ENCODE peak calls at places on chromosome 16, in seven cellular contexts. I, E, F, Z, S, O and Q are unnamed samples.

GRCh38 chr16:252366-253337 is 18.0 kb downstream of the FAM234A start:
- DNase-seq in I (no peak), Z (no peak), F (peak), E (no peak), O (no peak), S (no peak), Q (peak)

GRCh38 chr16:48353565-48354163 is 31.5 kb downstream of the SIAH1 start:
- DNase-seq in E (peak), Z (peak), I (peak), S (no peak), O (peak), F (peak), Q (peak)

GRCh38 chr16:48323783-48324775 is 61.1 kb downstream of the SIAH1 start:
- DNase-seq in F (no peak), E (no peak), Z (no peak), O (peak), I (peak), S (no peak), Q (no peak)

GRCh38 chr16:73663720-73664119 is 615.8 kb upstream of the ZFHX3 start:
- DNase-seq in E (no peak), I (no peak), Z (no peak), S (no peak), O (no peak), F (no peak), Q (no peak)

GRCh38 chr16:51701025-51701424 is 550.0 kb upstream of the SALL1 start:
- DNase-seq in O (no peak), I (no peak), Z (no peak), F (no peak), E (no peak), S (no peak), Q (no peak)

GRCh38 chr16:57472665-57473060 is 10.2 kb downstream of the POLR2C start:
- DNase-seq in S (no peak), F (no peak), Z (no peak), I (no peak), O (no peak), E (no peak), Q (no peak)

GRCh38 chr16:81692571-81692970 is 86.5 kb upstream of the PLCG2 start:
- DNase-seq in S (no peak), O (no peak), F (no peak), E (no peak), Z (no peak), I (no peak), Q (no peak)

GRCh38 chr16:81697321-81697885 is 81.7 kb upstream of the PLCG2 start:
- DNase-seq in S (peak), F (peak), I (peak), E (peak), O (peak), Z (peak), Q (peak)

GRCh38 chr16:82699711-82700495 is 73.1 kb downstream of the CDH13 start:
- DNase-seq in E (no peak), F (peak), Z (peak), I (peak), S (no peak), O (peak), Q (no peak)

GRCh38 chr16:48558269-48558915 is 51.6 kb downstream of the N4BP1 start:
- DNase-seq in S (no peak), Z (no peak), I (peak), E (no peak), O (peak), F (peak), Q (no peak)

GRCh38 chr16:20372696-20373095 is 20.2 kb upstream of the UMOD start:
- DNase-seq in F (no peak), O (no peak), Z (no peak), I (no peak), S (no peak), E (no peak), Q (no peak)

GRCh38 chr16:648071-648785 is 937 bp upstream of the WDR90 start:
- DNase-seq in Z (peak), F (peak), O (peak), I (no peak), E (no peak), S (no peak), Q (peak)

GRCh38 chr16:53817117-53817516 is 113.2 kb downstream of the FTO start:
- DNase-seq in S (no peak), I (peak), O (peak), F (peak), Z (peak), E (peak), Q (no peak)

GRCh38 chr16:84324439-84325262 is 30.0 kb downstream of the WFDC1 start:
- DNase-seq in S (no peak), F (no peak), E (no peak), I (no peak), Z (no peak), O (no peak), Q (no peak)

GRCh38 chr16:68885321-68885720 is 42.0 kb downstream of the TANGO6 start:
- DNase-seq in F (no peak), O (no peak), S (no peak), E (no peak), I (no peak), Z (no peak), Q (no peak)

GRCh38 chr16:77835111-77835510 is 46.7 kb downstream of the VAT1L start:
- DNase-seq in Z (no peak), O (no peak), E (no peak), F (no peak), I (no peak), S (no peak), Q (no peak)

GRCh38 chr16:7513429-7513828 is 180.8 kb downstream of the RBFOX1 start:
- DNase-seq in I (no peak), S (no peak), F (no peak), O (no peak), E (no peak), Z (no peak), Q (no peak)

GRCh38 chr16:56950881-56951771 is 10.6 kb upstream of the CETP start:
- DNase-seq in O (peak), S (peak), Z (peak), I (peak), E (peak), F (peak), Q (peak)

GRCh38 chr16:84369938-84370627 is 1.7 kb downstream of the ATP2C2 start:
- DNase-seq in O (no peak), I (no peak), E (no peak), S (no peak), Z (no peak), F (no peak), Q (no peak)

GRCh38 chr16:20026673-20027072 is 47.0 kb downstream of the GPR139 start:
- DNase-seq in O (no peak), S (no peak), E (no peak), F (no peak), I (no peak), Z (no peak), Q (no peak)

DNA sequence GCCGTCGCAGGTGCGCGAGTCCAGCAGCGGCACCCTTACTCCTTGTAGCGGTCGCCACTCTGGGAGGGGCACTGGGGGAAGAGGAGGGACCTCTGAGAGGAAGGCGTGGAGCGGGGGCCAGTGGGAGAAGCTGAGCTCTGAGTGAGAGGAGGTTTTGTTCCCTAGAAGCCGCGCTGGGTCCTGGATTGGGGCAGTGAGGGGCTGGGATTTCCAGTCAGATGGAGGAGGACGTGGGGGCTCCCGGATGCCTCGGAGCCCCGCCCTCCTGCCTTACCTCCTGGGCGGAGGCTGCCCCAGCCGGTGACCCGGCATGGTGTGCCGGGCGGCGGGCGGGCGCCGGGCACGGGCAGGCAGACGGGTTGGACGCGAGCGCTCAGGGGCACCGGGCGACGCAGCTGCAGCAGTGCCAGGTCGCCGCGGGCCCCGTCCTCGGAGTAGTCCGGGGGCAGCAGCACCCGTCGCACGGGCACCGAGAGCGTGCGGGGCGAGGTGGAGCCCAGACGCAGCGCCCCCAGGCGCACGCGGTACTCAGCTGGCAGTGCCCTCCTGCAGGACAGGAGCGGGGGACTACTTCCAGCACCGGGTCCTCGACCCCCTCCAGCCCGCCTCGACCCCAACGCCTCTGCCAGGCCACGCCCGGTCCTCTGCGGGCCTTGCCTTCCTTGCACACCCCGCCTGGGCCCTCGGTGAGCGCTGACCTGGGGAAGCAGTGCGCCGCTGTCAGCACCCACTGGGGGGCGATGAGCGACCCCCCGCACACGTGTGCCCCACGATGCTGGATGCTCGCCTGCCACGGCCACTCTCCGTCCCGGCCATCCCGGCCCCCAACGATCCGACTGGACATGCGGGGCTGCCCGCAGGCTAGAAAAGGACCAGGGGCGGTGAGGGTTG is 2.0 kb downstream of the PRSS33 start:
- DNase-seq in Z (no peak), E (no peak), F (no peak), S (no peak), I (no peak), O (no peak), Q (no peak)
- TF ChIP-seq CTCF in Z (no peak), E (no peak), F (no peak), S (no peak), I (peak), O (no peak), Q (no peak)

GRCh38 chr16:5193877-5194276 is 96.3 kb upstream of the EEF2KMT start:
- DNase-seq in S (no peak), Z (no peak), I (no peak), E (no peak), F (no peak), O (no peak), Q (no peak)
- TF ChIP-seq CTCF in S (no peak), Z (no peak), I (no peak), E (no peak), F (no peak), O (no peak), Q (no peak)

GRCh38 chr16:8634991-8635736 is 13.7 kb downstream of the METTL22 start:
- DNase-seq in S (no peak), E (peak), Z (peak), F (peak), O (peak), I (peak), Q (no peak)
- TF ChIP-seq CTCF in S (peak), E (peak), Z (peak), F (peak), O (peak), I (peak), Q (no peak)

GRCh38 chr16:88759245-88759975 is 25.6 kb downstream of the PIEZO1 start:
- DNase-seq in I (no peak), F (peak), Z (peak), O (no peak), S (no peak), E (no peak), Q (no peak)
- TF ChIP-seq CTCF in I (no peak), F (no peak), Z (no peak), O (no peak), S (no peak), E (no peak), Q (no peak)

DNA sequence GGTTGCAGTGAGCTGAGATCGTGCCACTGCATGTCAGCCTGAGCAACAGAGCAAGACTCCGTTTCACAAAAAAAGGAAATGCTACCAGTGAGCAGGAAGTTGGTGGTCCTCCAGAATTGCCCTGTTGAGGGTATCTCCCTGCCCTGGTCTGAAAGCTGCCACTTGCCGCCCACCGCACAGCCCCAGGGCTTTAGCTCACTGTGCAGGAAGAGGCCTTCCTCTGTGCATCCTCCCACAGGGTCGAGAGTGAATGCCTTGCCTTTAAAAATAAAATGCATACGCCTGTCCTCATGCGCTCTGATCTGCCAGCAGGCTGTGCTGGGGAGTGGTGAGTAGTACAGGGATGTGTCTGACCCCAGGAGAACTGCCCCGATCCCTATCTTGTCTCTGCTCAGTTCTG is 587.5 kb downstream of the MAF start:
- DNase-seq in S (no peak), F (no peak), E (no peak), I (no peak), Z (no peak), O (no peak), Q (no peak)
- TF ChIP-seq CTCF in S (no peak), F (no peak), E (no peak), I (no peak), Z (no peak), O (no peak), Q (no peak)

GRCh38 chr16:54954220-54954619 is 23.6 kb downstream of the IRX5 start:
- DNase-seq in F (peak), O (no peak), Z (no peak), S (no peak), E (no peak), I (no peak), Q (no peak)

GRCh38 chr16:54952195-54952594 is 21.5 kb downstream of the IRX5 start:
- DNase-seq in I (no peak), E (no peak), Z (no peak), F (no peak), O (no peak), S (no peak), Q (no peak)

GRCh38 chr16:54962045-54962444 is 31.4 kb downstream of the IRX5 start:
- DNase-seq in O (no peak), I (no peak), S (no peak), F (no peak), E (no peak), Z (no peak), Q (no peak)

GRCh38 chr16:54955757-54956156 is 25.1 kb downstream of the IRX5 start:
- DNase-seq in I (no peak), S (no peak), Z (no peak), O (no peak), F (no peak), E (no peak), Q (no peak)

DNA sequence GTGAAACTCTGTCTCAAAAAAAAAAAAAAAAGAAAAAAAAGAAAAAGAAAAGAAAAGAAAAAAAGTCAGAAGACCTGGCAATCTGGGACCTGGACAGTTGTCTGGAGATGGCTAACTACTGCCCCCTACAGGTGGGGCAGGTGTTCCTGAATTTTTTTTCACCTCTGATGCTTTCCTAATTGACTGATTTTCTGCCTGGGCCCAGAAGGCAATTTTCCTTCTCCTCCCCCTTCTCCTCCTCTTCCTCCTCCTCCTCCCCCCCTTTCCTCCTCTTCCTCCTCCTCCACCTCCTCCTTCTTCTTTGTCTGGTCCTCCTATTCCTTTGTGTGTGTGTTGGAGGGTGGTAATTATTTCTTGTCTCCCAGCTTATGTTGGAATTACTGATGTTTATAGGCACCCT is 26.7 kb downstream of the IRX5 start:
- DNase-seq in S (no peak), I (no peak), F (peak), Z (peak), O (peak), E (peak), Q (no peak)
- TF ChIP-seq CTCF in S (peak), I (peak), F (peak), Z (peak), O (no peak), E (peak), Q (peak)

DNA sequence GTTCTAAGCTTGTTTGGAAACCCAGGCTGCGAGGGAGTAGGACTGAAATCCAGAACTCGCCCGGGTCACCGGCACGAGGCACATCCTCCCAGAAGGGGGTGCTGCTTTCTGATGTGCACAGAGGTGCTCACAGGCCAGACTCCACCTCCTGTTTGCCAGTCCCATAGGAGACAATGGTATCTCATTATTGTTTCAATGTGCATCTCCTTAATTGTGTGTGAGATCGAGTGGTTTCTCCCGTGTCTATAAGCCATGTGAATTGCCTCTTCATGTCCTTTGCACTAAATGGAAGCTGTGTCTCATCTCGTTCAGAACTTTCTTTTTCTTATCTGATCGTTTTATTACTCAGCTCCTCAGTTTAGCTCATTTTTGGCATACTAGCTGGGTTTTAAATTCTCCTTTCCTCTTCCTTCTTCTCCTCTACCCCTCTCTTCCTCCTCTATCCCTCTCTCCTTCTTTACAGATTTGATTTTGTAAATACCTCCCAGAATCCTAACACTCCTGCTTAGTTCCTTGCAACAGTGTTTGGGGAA is 32.1 kb upstream of the PRKCB start:
- DNase-seq in F (peak), S (peak), E (peak), I (peak), O (peak), Z (peak), Q (peak)
- TF ChIP-seq CTCF in F (peak), S (peak), E (peak), I (peak), O (peak), Z (peak), Q (peak)

GRCh38 chr16:30874244-30874820 is 19.5 kb downstream of the BCL7C start:
- DNase-seq in I (no peak), O (no peak), E (no peak), S (no peak), Z (no peak), F (no peak), Q (no peak)

GRCh38 chr16:30882429-30883310 is 11.2 kb downstream of the BCL7C start:
- DNase-seq in I (no peak), O (no peak), F (no peak), S (no peak), Z (peak), E (no peak), Q (peak)

GRCh38 chr16:30875881-30876791 is 17.7 kb downstream of the BCL7C start:
- DNase-seq in F (peak), E (no peak), O (peak), S (no peak), I (no peak), Z (peak), Q (peak)

GRCh38 chr16:30874821-30875717 is 18.8 kb downstream of the BCL7C start:
- DNase-seq in S (peak), E (peak), Z (peak), F (peak), I (peak), O (peak), Q (peak)

DNA sequence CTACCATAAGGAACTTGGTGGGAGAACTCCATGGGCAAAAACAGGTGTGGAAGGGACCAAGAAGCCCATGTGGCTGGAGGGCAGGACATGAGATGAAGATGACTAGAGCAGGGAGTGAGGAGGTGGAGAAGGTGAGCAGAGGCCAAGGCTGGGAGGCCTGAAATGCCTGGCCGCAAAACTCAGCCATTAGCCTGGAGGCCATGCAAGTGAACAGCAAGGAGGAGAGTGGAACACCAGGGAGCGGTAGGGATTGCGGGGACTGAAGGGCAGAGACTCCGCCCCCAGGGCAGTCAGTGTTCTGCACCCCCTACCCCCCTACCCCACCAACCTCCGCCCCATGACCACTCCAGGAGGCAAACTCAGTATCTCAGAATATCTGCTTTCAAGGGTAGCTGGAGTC is 17.0 kb downstream of the BCL7C start:
- DNase-seq in E (no peak), O (peak), I (no peak), F (no peak), S (no peak), Z (peak), Q (no peak)
- TF ChIP-seq CTCF in E (no peak), O (no peak), I (peak), F (no peak), S (no peak), Z (no peak), Q (no peak)